ENCODE peak calls at places on chromosomes 13 and 19, in six cellular contexts. M is spleen, L is breast epithelium, B is Peyer's patch, Y is mammary epithelial cell, P is adrenal gland. J is an unnamed sample.

GRCh38 chr13:46332772-46333171 is 54.3 kb downstream of the RUBCNL start:
- DNase-seq in M (no peak), L (no peak), B (no peak), Y (no peak), P (no peak), J (no peak)

GRCh38 chr19:55697698-55698097 is 22.7 kb downstream of the EPN1 start:
- DNase-seq in M (peak; percentile 34), L (no peak), B (no peak), Y (no peak), P (no peak), J (no peak)

GRCh38 chr13:50843256-50844043 is at the start of gene DLEU7:
- DNase-seq in M (no peak), L (no peak), B (no peak), Y (no peak), P (no peak), J (no peak)

GRCh38 chr13:31377946-31378345 is 178.2 kb downstream of the B3GLCT start:
- DNase-seq in M (no peak), L (no peak), B (no peak), Y (peak; percentile 28), P (no peak), J (no peak)

GRCh38 chr19:10116085-10116865 is 3.4 kb downstream of the EIF3G start:
- DNase-seq in M (peak; percentile 71), L (no peak), B (peak; percentile 47), Y (no peak), P (no peak), J (no peak)

GRCh38 chr19:17457621-17458020 is 3.1 kb downstream of the NXNL1 start:
- DNase-seq in M (no peak), L (no peak), B (no peak), Y (no peak), P (no peak), J (no peak)

GRCh38 chr19:29873024-29873800 is 61.4 kb downstream of the CCNE1 start:
- DNase-seq in M (peak; percentile 92), L (no peak), B (peak; percentile 68), Y (no peak), P (peak; percentile 32), J (no peak)

GRCh38 chr19:47110521-47111080 is 3.0 kb downstream of the ZC3H4 start:
- DNase-seq in M (peak; percentile 86), L (no peak), B (no peak), Y (peak; percentile 24), P (no peak), J (no peak)

GRCh38 chr13:111344471-111345191 is 24.2 kb downstream of the TEX29 start:
- DNase-seq in M (no peak), L (no peak), B (no peak), Y (no peak), P (peak; percentile 5), J (peak; percentile 49)

GRCh38 chr13:101267656-101268055 is 148.7 kb downstream of the NALCN start:
- DNase-seq in M (no peak), L (no peak), B (no peak), Y (peak; percentile 32), P (no peak), J (peak; percentile 45)

GRCh38 chr13:84867246-84867645 is 932.0 kb downstream of the SLITRK6 start:
- DNase-seq in M (no peak), L (no peak), B (no peak), Y (peak; percentile 22), P (no peak), J (peak; percentile 8)

GRCh38 chr19:8600064-8600463 is 10.5 kb downstream of the ADAMTS10 start:
- DNase-seq in M (no peak), L (no peak), B (no peak), Y (no peak), P (no peak), J (no peak)

GRCh38 chr13:53191091-53191490 is 162.5 kb downstream of the OLFM4 start:
- DNase-seq in M (no peak), L (no peak), B (no peak), Y (no peak), P (no peak), J (peak; percentile 48)

GRCh38 chr19:40596608-40597328 is 4.4 kb upstream of the LTBP4 start:
- DNase-seq in M (no peak), L (no peak), B (peak; percentile 70), Y (no peak), P (peak; percentile 74), J (no peak)

GRCh38 chr19:52028027-52028779 is at the start of gene ZNF614:
- DNase-seq in M (peak; percentile 97), L (peak; percentile 80), B (peak; percentile 90), Y (peak; percentile 88), P (peak; percentile 90), J (peak; percentile 45)

GRCh38 chr13:78587395-78587794 is 16.0 kb downstream of the POU4F1 start:
- DNase-seq in M (no peak), L (no peak), B (no peak), Y (no peak), P (no peak), J (no peak)

GRCh38 chr19:55795021-55795420 is 26.1 kb downstream of the RFPL4AL1 start:
- DNase-seq in M (no peak), L (no peak), B (no peak), Y (no peak), P (no peak), J (no peak)

DNA sequence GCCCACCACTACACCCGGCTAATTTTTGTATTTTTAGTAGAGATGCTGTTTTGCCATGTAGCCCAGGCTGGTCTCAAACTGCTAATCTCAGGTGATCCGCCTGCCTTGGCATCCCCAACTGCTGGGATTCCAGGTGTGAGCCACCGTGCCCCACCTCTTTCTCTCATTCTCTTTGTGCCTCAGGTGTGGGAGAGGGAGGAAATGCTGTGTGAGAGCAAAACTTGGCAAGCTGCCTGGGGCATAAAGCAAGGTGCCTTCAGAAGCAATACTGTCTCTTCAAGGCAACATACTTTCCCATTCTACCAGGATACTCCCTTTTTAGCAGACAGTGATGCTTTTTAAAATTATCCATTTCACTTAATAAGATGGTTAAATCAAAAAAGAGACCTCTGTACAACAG is 53.2 kb upstream of the RFC3 start:
- DNase-seq in M (no peak), L (no peak), B (no peak), Y (peak; percentile 49), P (no peak), J (peak; percentile 18)
- H3K27ac ChIP-seq in M (no peak overlapping the region), L (peak overlapping the region; percentile 22), B (no peak overlapping the region), Y (no peak overlapping the region), P (no peak overlapping the region), J (no peak overlapping the region)

GRCh38 chr19:45670670-45671453 is 2.8 kb downstream of the GIPR start:
- DNase-seq in M (peak; percentile 85), L (peak; percentile 83), B (peak; percentile 92), Y (peak; percentile 28), P (peak; percentile 86), J (no peak)
- H3K27ac ChIP-seq in M (no peak overlapping the region), L (peak overlapping the region; percentile 60), B (no peak overlapping the region), Y (no peak overlapping the region), P (no peak overlapping the region), J (no peak overlapping the region)

DNA sequence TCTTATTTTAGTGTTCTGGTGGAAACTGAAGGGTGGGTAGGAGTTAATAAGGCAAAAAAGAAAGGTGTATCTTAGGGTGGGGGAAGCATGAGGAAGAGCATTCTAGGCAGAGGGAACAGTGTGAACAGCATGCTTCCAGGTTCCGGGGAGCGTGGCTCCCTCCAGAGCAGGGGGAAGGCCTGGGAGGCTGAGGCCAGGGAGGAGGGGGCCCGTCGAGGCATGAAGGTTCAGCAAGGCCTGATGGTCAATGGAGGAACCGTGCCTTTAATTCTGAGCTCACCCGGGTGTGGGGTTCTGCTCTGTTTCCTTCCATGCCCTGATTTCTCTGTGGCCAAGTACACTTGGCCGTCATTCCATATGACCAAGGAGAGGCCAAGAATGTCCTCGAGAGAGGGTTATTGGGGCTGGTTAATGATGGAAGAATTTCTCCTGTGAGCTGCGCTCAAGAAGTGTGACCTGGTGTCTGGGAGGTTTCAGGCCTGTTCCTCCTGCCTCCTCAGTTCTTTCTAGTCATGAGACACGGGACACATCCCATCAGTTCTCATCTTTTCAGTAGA is 73.5 kb downstream of the SIPA1L3 start:
- DNase-seq in M (peak; percentile 69), L (no peak), B (peak; percentile 27), Y (no peak), P (no peak), J (no peak)
- H3K27ac ChIP-seq in M (peak overlapping the region; percentile 77), L (peak overlapping the region; percentile 70), B (peak overlapping the region; percentile 74), Y (peak overlapping the region; percentile 95), P (no peak overlapping the region), J (peak overlapping the region; percentile 87)

GRCh38 chr19:21128901-21129698 is 12.7 kb upstream of the ZNF431 start:
- DNase-seq in M (no peak), L (no peak), B (no peak), Y (no peak), P (no peak), J (no peak)
- H3K27ac ChIP-seq in M (no peak overlapping the region), L (no peak overlapping the region), B (no peak overlapping the region), Y (no peak overlapping the region), P (no peak overlapping the region), J (peak overlapping the region; percentile 48)

GRCh38 chr19:49147923-49148682 is 7.1 kb downstream of the HRC start:
- DNase-seq in M (no peak), L (no peak), B (no peak), Y (no peak), P (no peak), J (no peak)
- H3K27ac ChIP-seq in M (peak overlapping the region; percentile 76), L (peak overlapping the region; percentile 91), B (no peak overlapping the region), Y (no peak overlapping the region), P (peak overlapping the region; percentile 91), J (no peak overlapping the region)

DNA sequence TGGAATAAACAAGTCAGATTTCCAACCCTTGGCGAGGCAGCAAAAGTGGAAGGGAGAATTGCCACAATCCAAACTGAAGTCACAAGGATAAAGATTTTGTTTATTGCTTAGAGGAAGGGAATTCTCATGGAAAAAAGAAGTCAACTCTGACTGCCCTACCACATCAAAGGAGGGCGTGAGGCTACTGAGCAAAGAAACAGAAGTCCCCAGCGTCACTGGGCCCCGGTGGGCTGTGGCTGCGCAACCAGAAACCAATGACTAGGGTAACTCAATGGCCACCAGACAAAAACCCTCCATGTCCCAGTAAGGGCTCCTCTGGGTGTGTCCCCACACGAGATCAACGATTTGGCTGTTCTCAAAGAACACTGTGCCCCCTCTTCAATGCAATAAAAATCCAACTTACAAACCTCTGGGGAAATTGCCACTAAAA is 80.7 kb downstream of the STK24 start:
- DNase-seq in M (no peak), L (no peak), B (no peak), Y (no peak), P (no peak), J (no peak)
- H3K27ac ChIP-seq in M (peak overlapping the region; percentile 68), L (peak overlapping the region; percentile 43), B (peak overlapping the region; percentile 55), Y (no peak overlapping the region), P (peak overlapping the region; percentile 74), J (peak overlapping the region; percentile 24)

GRCh38 chr13:76846363-76846762 is 39.8 kb downstream of the KCTD12 start:
- DNase-seq in M (no peak), L (no peak), B (no peak), Y (no peak), P (no peak), J (no peak)

GRCh38 chr13:76848596-76848995 is 37.6 kb downstream of the KCTD12 start:
- DNase-seq in M (no peak), L (no peak), B (no peak), Y (no peak), P (peak; percentile 41), J (no peak)

GRCh38 chr13:76845367-76845766 is 40.8 kb downstream of the KCTD12 start:
- DNase-seq in M (no peak), L (no peak), B (no peak), Y (no peak), P (no peak), J (no peak)

DNA sequence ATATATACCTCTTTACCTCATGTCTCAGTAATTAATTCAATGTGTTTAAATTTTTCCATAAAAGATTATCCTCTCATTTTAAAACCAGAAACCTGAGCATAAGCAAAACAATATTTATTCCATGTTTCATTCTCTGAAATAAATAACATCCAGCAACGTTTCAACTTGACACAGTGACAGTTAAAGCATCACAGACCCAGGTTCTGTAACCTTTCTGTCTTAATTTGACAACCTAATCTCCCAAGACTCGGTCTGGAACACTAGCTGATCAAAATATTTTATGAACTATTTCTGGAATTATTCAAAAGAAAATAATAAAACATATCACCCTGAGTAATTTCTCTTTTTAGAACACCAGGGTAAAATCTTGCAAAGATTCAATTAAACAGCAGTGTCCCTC is 40.3 kb downstream of the KCTD12 start:
- DNase-seq in M (no peak), L (no peak), B (no peak), Y (no peak), P (no peak), J (no peak)
- H3K27ac ChIP-seq in M (no peak overlapping the region), L (no peak overlapping the region), B (no peak overlapping the region), Y (no peak overlapping the region), P (no peak overlapping the region), J (no peak overlapping the region)